ENCODE peak calls at places on chromosomes 11 and 22, in seven cellular contexts. O is NCI-H146, R is erythroblast, B is NCI-H1092, Y is GM03348, E is HEK293T, I is HS-27A. M is an unnamed sample.

GRCh38 chr11:36374726-36375125 is 78.6 kb downstream of the PRR5L start:
- DNase-seq in O (no peak), R (no peak), B (no peak), Y (no peak), E (no peak), I (no peak), M (no peak)

GRCh38 chr22:50016988-50017700 is 4.6 kb upstream of the IL17REL start:
- DNase-seq in O (no peak), R (no peak), B (no peak), Y (no peak), E (no peak), I (no peak), M (no peak)

GRCh38 chr22:50481440-50482106 is at the start of gene ADM2:
- DNase-seq in O (no peak), R (no peak), B (no peak), Y (peak), E (no peak), I (no peak), M (no peak)

GRCh38 chr22:47213571-47214230 is 451.3 kb downstream of the TBC1D22A start:
- DNase-seq in O (peak), R (peak), B (no peak), Y (peak), E (peak), I (no peak), M (no peak)

GRCh38 chr11:31412946-31413345 is 43.3 kb downstream of the DNAJC24 start:
- DNase-seq in O (no peak), R (no peak), B (no peak), Y (peak), E (no peak), I (no peak), M (no peak)

GRCh38 chr22:46660604-46661201 is 40.5 kb downstream of the GRAMD4 start:
- DNase-seq in O (no peak), R (peak), B (no peak), Y (no peak), E (no peak), I (no peak), M (peak)

GRCh38 chr11:31834237-31834636 is 23.1 kb upstream of the PAX6 start:
- DNase-seq in O (no peak), R (no peak), B (no peak), Y (no peak), E (no peak), I (no peak), M (no peak)

GRCh38 chr11:113261709-113262475 is 52.5 kb upstream of the TTC12 start:
- DNase-seq in O (no peak), R (no peak), B (no peak), Y (peak), E (no peak), I (no peak), M (peak)

GRCh38 chr11:67284811-67285540 is 4.1 kb upstream of the ANKRD13D start:
- DNase-seq in O (no peak), R (no peak), B (no peak), Y (no peak), E (no peak), I (no peak), M (no peak)

M was measured in Ammon's horn.